ENCODE peak calls at places on chromosomes 2 and 18, in ten cellular contexts. D is psoas muscle; E is IMR-90; Q is A549; Z is CD8-positive, alpha-beta T cell; L is fibroblast of mammary gland; Y is stomach; G is HFF-Myc; X is cardiac fibroblast; C is transverse colon. R is an unnamed sample.

GRCh38 chr2:207483477-207483876 is 46.3 kb upstream of the CREB1 start:
- DNase-seq in D (no peak), E (peak), Q (no peak), Z (no peak), L (peak), Y (no peak), G (no peak), X (no peak), C (no peak), R (no peak)

GRCh38 chr2:233165895-233166661 is 85.4 kb upstream of the ATG16L1 start:
- DNase-seq in D (peak), E (no peak), Q (peak), Z (no peak), L (peak), Y (peak), G (no peak), X (peak), C (peak), R (peak)

GRCh38 chr18:36337679-36338419 is 40.3 kb downstream of the FHOD3 start:
- DNase-seq in D (no peak), E (no peak), Q (no peak), Z (no peak), L (no peak), Y (no peak), G (no peak), X (no peak), C (no peak), R (no peak)

GRCh38 chr18:34650121-34650545 is 60.0 kb upstream of the DTNA start:
- DNase-seq in D (no peak), E (peak), Q (no peak), Z (no peak), L (peak), Y (no peak), G (peak), X (peak), C (no peak), R (no peak)

GRCh38 chr18:77000527-77000926 is 132.1 kb downstream of the MBP start:
- DNase-seq in D (peak), E (peak), Q (peak), Z (peak), L (peak), Y (peak), G (no peak), X (peak), C (peak), R (no peak)

GRCh38 chr2:73821669-73822068 is 7.1 kb upstream of the STAMBP start:
- DNase-seq in D (no peak), E (no peak), Q (no peak), Z (no peak), L (no peak), Y (no peak), G (no peak), X (no peak), C (no peak), R (no peak)

GRCh38 chr2:109020217-109020637 is 31.2 kb upstream of the EDAR start:
- DNase-seq in D (no peak), E (peak), Q (no peak), Z (no peak), L (peak), Y (no peak), G (peak), X (peak), C (no peak), R (no peak)

GRCh38 chr18:75070625-75071483 is 138.1 kb downstream of the PTGR3 start:
- DNase-seq in D (no peak), E (peak), Q (peak), Z (peak), L (peak), Y (peak), G (peak), X (peak), C (peak), R (peak)

GRCh38 chr2:26752636-26753035 is 11.4 kb upstream of the SLC35F6 start:
- DNase-seq in D (no peak), E (no peak), Q (no peak), Z (no peak), L (peak), Y (no peak), G (no peak), X (no peak), C (no peak), R (no peak)

GRCh38 chr2:176521860-176522259 is 252.6 kb downstream of the MTX2 start:
- DNase-seq in D (no peak), E (no peak), Q (no peak), Z (no peak), L (no peak), Y (no peak), G (no peak), X (no peak), C (no peak), R (no peak)

GRCh38 chr2:236178921-236179652 is 10.9 kb upstream of the GBX2 start:
- DNase-seq in D (no peak), E (no peak), Q (no peak), Z (no peak), L (no peak), Y (no peak), G (no peak), X (no peak), C (no peak), R (no peak)
- H3K4me3 ChIP-seq in D (peak), E (peak), Q (peak), Z (no peak), L (peak), Y (peak), G (peak), X (peak), C (peak), R (peak)

GRCh38 chr2:69559696-69560482 is 83.7 kb downstream of the AAK1 start:
- DNase-seq in D (no peak), E (peak), Q (peak), Z (no peak), L (peak), Y (no peak), G (no peak), X (peak), C (no peak), R (peak)
- TF ChIP-seq CTCF in D (peak), E (peak), Q (peak), Z (peak), L (peak), Y (peak), G (peak), X (peak), C (peak), R (peak)

DNA sequence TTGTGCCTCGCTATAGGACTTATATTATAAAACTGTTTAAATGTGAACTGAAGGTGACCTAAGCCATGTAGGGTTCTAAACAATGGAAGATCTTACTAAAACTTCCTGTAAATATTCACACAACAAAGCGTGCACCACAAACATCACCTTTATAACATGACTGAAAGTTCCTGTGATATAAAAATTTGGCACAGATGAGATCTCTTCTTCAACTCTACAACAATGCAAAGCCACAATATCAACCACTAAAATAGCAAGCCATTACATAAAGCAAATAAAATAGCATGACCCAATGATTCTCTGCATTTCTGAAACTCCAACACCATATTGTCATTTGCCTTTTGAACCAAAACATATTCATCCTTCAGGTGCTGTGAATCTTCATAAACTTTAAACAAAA is 3.5 kb downstream of the YES1 start:
- DNase-seq in D (no peak), E (no peak), Q (no peak), Z (no peak), L (no peak), Y (no peak), G (no peak), X (no peak), C (no peak), R (no peak)
- H3K4me3 ChIP-seq in D (peak), E (no peak), Q (no peak), Z (no peak), L (no peak), Y (no peak), G (no peak), X (no peak), C (no peak), R (no peak)

DNA sequence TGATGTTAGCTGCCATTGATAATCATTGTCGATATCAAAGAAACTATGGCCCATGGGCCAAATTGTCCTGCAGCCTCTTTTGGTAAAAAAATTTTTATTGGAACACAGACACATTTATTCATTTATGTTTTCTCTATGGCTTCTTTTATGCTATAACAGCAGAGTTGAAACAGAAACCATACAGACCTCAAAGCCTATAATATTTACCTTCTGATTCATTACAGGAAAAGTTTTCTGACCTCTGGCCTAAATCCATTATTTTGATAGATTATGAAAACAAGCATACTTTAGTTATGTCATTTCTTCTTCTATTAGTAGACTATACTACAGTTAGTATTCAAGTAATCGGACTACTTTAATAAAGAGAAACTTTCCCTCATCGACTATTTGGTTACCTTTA is 349.7 kb upstream of the GALNT5 start:
- DNase-seq in D (no peak), E (peak), Q (no peak), Z (no peak), L (peak), Y (no peak), G (no peak), X (no peak), C (no peak), R (no peak)
- TF ChIP-seq CTCF in D (no peak), E (no peak), Q (no peak), Z (no peak), L (no peak), Y (no peak), G (no peak), X (no peak), C (no peak), R (no peak)

DNA sequence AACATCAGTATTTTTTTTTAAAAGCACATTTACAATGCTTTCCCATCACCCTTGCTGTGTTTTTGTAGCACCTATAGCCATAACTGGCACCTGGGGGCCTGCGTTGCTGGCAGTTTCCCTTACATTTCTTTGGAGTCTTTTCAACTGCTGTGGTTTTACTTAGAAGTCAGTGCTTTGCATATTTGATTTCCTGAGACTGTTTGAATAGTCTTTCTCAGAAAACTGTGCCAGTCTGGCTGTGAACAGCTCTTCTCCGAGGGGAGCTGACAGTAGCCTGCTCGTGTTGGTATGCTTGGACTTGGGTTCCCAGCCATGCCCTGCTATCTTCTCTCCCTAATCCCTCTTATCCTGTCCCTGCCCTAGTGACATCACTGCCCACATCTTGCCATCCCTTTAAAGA is 81.5 kb downstream of the DPP4 start:
- DNase-seq in D (no peak), E (no peak), Q (no peak), Z (peak), L (no peak), Y (no peak), G (no peak), X (peak), C (no peak), R (no peak)
- H3K4me3 ChIP-seq in D (no peak), E (no peak), Q (no peak), Z (peak), L (no peak), Y (no peak), G (no peak), X (no peak), C (no peak), R (no peak)